ENCODE peak calls at places on chromosomes 2 and 18, in four cellular contexts. One of them, this sample, is unnamed.

GRCh38 chr2:191105082-191105481 is 45.7 kb downstream of the STAT4 start:
- DNase-seq in tibial nerve: no peak
- DNase-seq in prostate gland: no peak
- DNase-seq in sigmoid colon: no peak
- DNase-seq in this sample: no peak

GRCh38 chr18:8730080-8730827 is 24.9 kb downstream of the MTCL1 start:
- DNase-seq in prostate gland: peak; percentile 35
- DNase-seq in tibial nerve: no peak
- DNase-seq in sigmoid colon: peak; percentile 75
- DNase-seq in this sample: no peak

GRCh38 chr2:22673501-22673900 is 711.5 kb upstream of the KLHL29 start:
- DNase-seq in sigmoid colon: no peak
- DNase-seq in tibial nerve: no peak
- DNase-seq in prostate gland: no peak
- DNase-seq in this sample: no peak

GRCh38 chr18:55337908-55338521 is 250.0 kb downstream of the TCF4 start:
- DNase-seq in prostate gland: no peak
- DNase-seq in sigmoid colon: peak; percentile 69
- DNase-seq in tibial nerve: no peak
- DNase-seq in this sample: no peak

GRCh38 chr2:102065675-102066252 is 74.0 kb downstream of the IL1R2 start:
- DNase-seq in sigmoid colon: peak; percentile 75
- DNase-seq in prostate gland: no peak
- DNase-seq in tibial nerve: no peak
- DNase-seq in this sample: no peak

GRCh38 chr2:8043295-8043694 is 638.6 kb upstream of the ID2 start:
- DNase-seq in tibial nerve: no peak
- DNase-seq in prostate gland: no peak
- DNase-seq in sigmoid colon: no peak
- DNase-seq in this sample: no peak

GRCh38 chr18:21739604-21740473 is 753 bp upstream of the MIB1 start:
- DNase-seq in sigmoid colon: no peak
- DNase-seq in prostate gland: no peak
- DNase-seq in tibial nerve: no peak
- DNase-seq in this sample: no peak

GRCh38 chr2:163775304-163775703 is 39.5 kb upstream of the FIGN start:
- DNase-seq in sigmoid colon: no peak
- DNase-seq in prostate gland: no peak
- DNase-seq in tibial nerve: no peak
- DNase-seq in this sample: no peak

GRCh38 chr2:158786897-158787296 is 8.2 kb upstream of the DAPL1 start:
- DNase-seq in sigmoid colon: no peak
- DNase-seq in prostate gland: no peak
- DNase-seq in tibial nerve: no peak
- DNase-seq in this sample: no peak

GRCh38 chr2:233418761-233419625 is 64.7 kb downstream of the DGKD start:
- DNase-seq in prostate gland: no peak
- DNase-seq in sigmoid colon: peak; percentile 83
- DNase-seq in tibial nerve: no peak
- DNase-seq in this sample: no peak

GRCh38 chr2:102033028-102033749 is 41.4 kb downstream of the IL1R2 start:
- DNase-seq in prostate gland: peak; percentile 87
- DNase-seq in sigmoid colon: no peak
- DNase-seq in tibial nerve: no peak
- DNase-seq in this sample: no peak

GRCh38 chr2:45452866-45453265 is 158.2 kb downstream of the SRBD1 start:
- DNase-seq in sigmoid colon: peak; percentile 60
- DNase-seq in tibial nerve: no peak
- DNase-seq in prostate gland: no peak
- DNase-seq in this sample: no peak

GRCh38 chr2:205405752-205406151 is 276.5 kb upstream of the NRP2 start:
- DNase-seq in prostate gland: no peak
- DNase-seq in tibial nerve: no peak
- DNase-seq in sigmoid colon: no peak
- DNase-seq in this sample: no peak

GRCh38 chr18:22459491-22459890 is 41.8 kb upstream of the CTAGE1 start:
- DNase-seq in tibial nerve: no peak
- DNase-seq in prostate gland: no peak
- DNase-seq in sigmoid colon: no peak
- DNase-seq in this sample: no peak

GRCh38 chr18:48392266-48392665 is 16.9 kb downstream of the ZBTB7C start:
- DNase-seq in tibial nerve: no peak
- DNase-seq in sigmoid colon: no peak
- DNase-seq in prostate gland: no peak
- DNase-seq in this sample: no peak

GRCh38 chr2:98917031-98917459 is 19.0 kb downstream of the CRACDL start:
- DNase-seq in tibial nerve: no peak
- DNase-seq in prostate gland: no peak
- DNase-seq in sigmoid colon: no peak
- DNase-seq in this sample: no peak

GRCh38 chr2:50126845-50127244 is 905.1 kb downstream of the NRXN1 start:
- DNase-seq in sigmoid colon: no peak
- DNase-seq in tibial nerve: no peak
- DNase-seq in prostate gland: peak; percentile 66
- DNase-seq in this sample: no peak

GRCh38 chr2:211103989-211104388 is 547.6 kb downstream of the CPS1 start:
- DNase-seq in prostate gland: no peak
- DNase-seq in tibial nerve: peak; percentile 12
- DNase-seq in sigmoid colon: no peak
- DNase-seq in this sample: no peak

GRCh38 chr2:14148186-14148585 is 484.3 kb upstream of the LRATD1 start:
- DNase-seq in tibial nerve: no peak
- DNase-seq in prostate gland: no peak
- DNase-seq in sigmoid colon: no peak
- DNase-seq in this sample: no peak

GRCh38 chr2:165357758-165358157 is 111.7 kb upstream of the CSRNP3 start:
- DNase-seq in sigmoid colon: no peak
- DNase-seq in prostate gland: no peak
- DNase-seq in tibial nerve: no peak
- DNase-seq in this sample: no peak

GRCh38 chr2:234992196-234992595 is 40.4 kb downstream of the SH3BP4 start:
- DNase-seq in sigmoid colon: no peak
- DNase-seq in tibial nerve: no peak
- DNase-seq in prostate gland: no peak
- DNase-seq in this sample: no peak

GRCh38 chr2:213500881-213501280 is 216.6 kb downstream of the SPAG16 start:
- DNase-seq in sigmoid colon: no peak
- DNase-seq in prostate gland: no peak
- DNase-seq in tibial nerve: no peak
- DNase-seq in this sample: no peak

GRCh38 chr18:35059280-35059927 is 18.2 kb downstream of the MAPRE2 start:
- DNase-seq in sigmoid colon: no peak
- DNase-seq in prostate gland: no peak
- DNase-seq in tibial nerve: no peak
- DNase-seq in this sample: no peak

GRCh38 chr2:44550571-44550970 is 188.8 kb downstream of the CAMKMT start:
- DNase-seq in sigmoid colon: no peak
- DNase-seq in tibial nerve: no peak
- DNase-seq in prostate gland: no peak
- DNase-seq in this sample: no peak

GRCh38 chr2:42840141-42840540 is 47.8 kb upstream of the HAAO start:
- DNase-seq in tibial nerve: peak; percentile 10
- DNase-seq in prostate gland: no peak
- DNase-seq in sigmoid colon: no peak
- DNase-seq in this sample: no peak

GRCh38 chr2:72153924-72154323 is 6.3 kb upstream of the CYP26B1 start:
- DNase-seq in prostate gland: no peak
- DNase-seq in sigmoid colon: no peak
- DNase-seq in tibial nerve: no peak
- DNase-seq in this sample: no peak

GRCh38 chr2:77831471-77831870 is 309.3 kb upstream of the LRRTM4 start:
- DNase-seq in sigmoid colon: no peak
- DNase-seq in prostate gland: no peak
- DNase-seq in tibial nerve: no peak
- DNase-seq in this sample: no peak

GRCh38 chr18:7568426-7568825 is 1.3 kb downstream of the PTPRM start:
- DNase-seq in prostate gland: peak; percentile 40
- DNase-seq in sigmoid colon: peak; percentile 71
- DNase-seq in tibial nerve: no peak
- DNase-seq in this sample: no peak

GRCh38 chr2:20599001-20599600 is 51.8 kb downstream of the HS1BP3 start:
- DNase-seq in tibial nerve: peak; percentile 25
- DNase-seq in prostate gland: no peak
- DNase-seq in sigmoid colon: peak; percentile 79
- DNase-seq in this sample: no peak

GRCh38 chr2:96167407-96168013 is 22.3 kb upstream of the DUSP2 start:
- DNase-seq in sigmoid colon: peak; percentile 8
- DNase-seq in tibial nerve: no peak
- DNase-seq in prostate gland: no peak
- DNase-seq in this sample: no peak

GRCh38 chr2:52918551-52918950 is 849.1 kb upstream of the CHAC2 start:
- DNase-seq in tibial nerve: no peak
- DNase-seq in sigmoid colon: no peak
- DNase-seq in prostate gland: no peak
- DNase-seq in this sample: no peak

GRCh38 chr2:172489682-172490081 is 62.3 kb downstream of the ITGA6 start:
- DNase-seq in tibial nerve: no peak
- DNase-seq in sigmoid colon: no peak
- DNase-seq in prostate gland: no peak
- DNase-seq in this sample: no peak

GRCh38 chr18:75483662-75484061 is 56.2 kb upstream of the SMIM21 start:
- DNase-seq in sigmoid colon: no peak
- DNase-seq in tibial nerve: no peak
- DNase-seq in prostate gland: no peak
- DNase-seq in this sample: no peak

GRCh38 chr2:33340265-33340664 is 136.2 kb upstream of the RASGRP3 start:
- DNase-seq in tibial nerve: peak; percentile 78
- DNase-seq in sigmoid colon: peak; percentile 84
- DNase-seq in prostate gland: no peak
- DNase-seq in this sample: no peak

GRCh38 chr2:16278421-16279200 is 338.3 kb downstream of the MYCN start:
- DNase-seq in sigmoid colon: no peak
- DNase-seq in prostate gland: no peak
- DNase-seq in tibial nerve: no peak
- DNase-seq in this sample: no peak
- H3K9me3 ChIP-seq in sigmoid colon: no peaks in the 10 kb centered on the region
- H3K9me3 ChIP-seq in prostate gland: no peaks in the 10 kb centered on the region
- H3K9me3 ChIP-seq in tibial nerve: no peaks in the 10 kb centered on the region
- H3K9me3 ChIP-seq in this sample: no peaks in the 10 kb centered on the region

GRCh38 chr2:121791801-121792221 is 36.4 kb downstream of the TSN start:
- DNase-seq in sigmoid colon: no peak
- DNase-seq in prostate gland: no peak
- DNase-seq in tibial nerve: no peak
- DNase-seq in this sample: no peak
- H3K4me3 ChIP-seq in sigmoid colon: no peak overlapping the region
- H3K4me3 ChIP-seq in prostate gland: no peak overlapping the region
- H3K4me3 ChIP-seq in tibial nerve: no peak overlapping the region
- H3K4me3 ChIP-seq in this sample: no peak overlapping the region

GRCh38 chr2:216315817-216316603 is 56.3 kb downstream of the MARCHF4 start:
- DNase-seq in sigmoid colon: no peak
- DNase-seq in prostate gland: no peak
- DNase-seq in tibial nerve: no peak
- DNase-seq in this sample: no peak

GRCh38 chr2:216318470-216318869 is 53.8 kb downstream of the MARCHF4 start:
- DNase-seq in tibial nerve: no peak
- DNase-seq in prostate gland: no peak
- DNase-seq in sigmoid colon: no peak
- DNase-seq in this sample: no peak

GRCh38 chr2:216317831-216318230 is 54.5 kb downstream of the MARCHF4 start:
- DNase-seq in prostate gland: no peak
- DNase-seq in sigmoid colon: no peak
- DNase-seq in tibial nerve: no peak
- DNase-seq in this sample: no peak

GRCh38 chr2:216319771-216320170 is 52.5 kb downstream of the MARCHF4 start:
- DNase-seq in tibial nerve: no peak
- DNase-seq in prostate gland: no peak
- DNase-seq in sigmoid colon: no peak
- DNase-seq in this sample: no peak

DNA sequence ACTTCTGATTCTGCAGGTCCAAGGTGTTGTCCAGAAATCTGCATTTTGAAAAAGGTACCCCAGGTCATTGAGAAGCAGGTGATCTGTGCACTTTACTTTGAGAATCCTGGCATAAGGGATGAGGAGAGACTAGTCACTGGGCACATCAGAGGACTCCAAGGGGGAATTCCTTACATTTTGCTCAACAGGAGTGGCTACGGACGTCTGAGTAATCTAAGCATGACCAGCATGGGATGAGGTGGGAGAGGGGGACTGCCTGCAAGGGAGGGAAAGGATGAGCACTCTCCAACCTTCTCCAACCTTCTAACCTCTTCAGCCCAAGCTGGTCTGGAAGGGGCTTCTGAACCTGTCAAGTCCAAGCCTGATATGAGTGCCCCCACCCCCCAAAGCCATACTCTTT is 55.5 kb downstream of the MARCHF4 start:
- DNase-seq in sigmoid colon: no peak
- DNase-seq in tibial nerve: no peak
- DNase-seq in prostate gland: no peak
- DNase-seq in this sample: no peak
- TF ChIP-seq POLR2A in sigmoid colon: no peak
- TF ChIP-seq POLR2A in tibial nerve: no peak
- TF ChIP-seq POLR2A in prostate gland: no peak
- TF ChIP-seq POLR2A in this sample: no peak

GRCh38 chr2:112866128-112866835 is 29.7 kb upstream of the IL1B start:
- DNase-seq in sigmoid colon: no peak
- DNase-seq in prostate gland: no peak
- DNase-seq in tibial nerve: no peak
- DNase-seq in this sample: no peak
- H3K9me3 ChIP-seq in sigmoid colon: no peaks in the 10 kb centered on the region
- H3K9me3 ChIP-seq in prostate gland: no peaks in the 10 kb centered on the region
- H3K9me3 ChIP-seq in tibial nerve: no peaks in the 10 kb centered on the region
- H3K9me3 ChIP-seq in this sample: no peaks in the 10 kb centered on the region

This sample was measured in esophagus squamous epithelium.